ENCODE peak calls at places on chromosomes 12 and 14, in four cellular contexts. One of them, this sample, is unnamed.

GRCh38 chr14:51860164-51860835 is at the start of gene GNG2:
- DNase-seq in fibroblast of lung: peak
- DNase-seq in gastrocnemius medialis: peak
- DNase-seq in A549: peak
- DNase-seq in this sample: peak

GRCh38 chr12:51269174-51270066 is 795 bp downstream of the SMAGP start:
- DNase-seq in fibroblast of lung: peak
- DNase-seq in gastrocnemius medialis: no peak
- DNase-seq in A549: peak
- DNase-seq in this sample: no peak

GRCh38 chr14:102973706-102974280 is 51.3 kb downstream of the AMN start:
- DNase-seq in fibroblast of lung: no peak
- DNase-seq in gastrocnemius medialis: no peak
- DNase-seq in A549: no peak
- DNase-seq in this sample: no peak

GRCh38 chr14:51650721-51651387 is 856 bp upstream of the FRMD6 start:
- DNase-seq in fibroblast of lung: no peak
- DNase-seq in gastrocnemius medialis: peak
- DNase-seq in A549: peak
- DNase-seq in this sample: no peak

GRCh38 chr12:91717804-91718203 is 427.8 kb downstream of the BTG1 start:
- DNase-seq in fibroblast of lung: no peak
- DNase-seq in gastrocnemius medialis: no peak
- DNase-seq in A549: no peak
- DNase-seq in this sample: no peak

GRCh38 chr12:111377440-111377839 is 8.5 kb upstream of the PHETA1 start:
- DNase-seq in fibroblast of lung: no peak
- DNase-seq in gastrocnemius medialis: no peak
- DNase-seq in A549: no peak
- DNase-seq in this sample: no peak

GRCh38 chr12:65414526-65414925 is 136.0 kb downstream of the MSRB3 start:
- DNase-seq in fibroblast of lung: no peak
- DNase-seq in gastrocnemius medialis: no peak
- DNase-seq in A549: no peak
- DNase-seq in this sample: no peak

GRCh38 chr12:88518863-88519403 is 61.3 kb downstream of the KITLG start:
- DNase-seq in fibroblast of lung: no peak
- DNase-seq in gastrocnemius medialis: no peak
- DNase-seq in A549: no peak
- DNase-seq in this sample: no peak

DNA sequence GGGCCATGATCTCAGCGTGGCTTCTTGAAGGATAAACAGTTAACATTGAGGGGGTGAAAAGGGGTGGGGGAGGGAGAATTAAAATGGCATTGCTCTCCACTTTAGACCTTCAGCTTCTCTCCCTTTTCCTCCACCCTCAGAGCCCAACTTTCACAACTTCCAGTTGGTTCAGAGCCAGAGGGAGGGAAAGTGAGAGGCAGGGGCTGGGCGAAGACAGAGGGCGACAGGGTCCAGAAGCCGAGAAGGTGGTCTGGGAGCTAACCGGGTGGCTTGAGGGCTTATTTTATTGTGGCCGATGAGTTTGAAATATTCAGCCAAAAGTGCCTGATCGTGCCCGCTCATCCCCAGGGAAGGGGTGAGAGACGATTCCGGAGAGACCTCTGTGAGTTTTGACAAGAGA is 4.1 kb downstream of the BMP4 start:
- DNase-seq in fibroblast of lung: no peak
- DNase-seq in gastrocnemius medialis: no peak
- DNase-seq in A549: no peak
- DNase-seq in this sample: no peak
- H3K4me3 ChIP-seq in fibroblast of lung: peak
- H3K4me3 ChIP-seq in gastrocnemius medialis: peak
- H3K4me3 ChIP-seq in A549: peak
- H3K4me3 ChIP-seq in this sample: peak

GRCh38 chr14:63650336-63650952 is 8.8 kb upstream of the WDR89 start:
- DNase-seq in fibroblast of lung: no peak
- DNase-seq in gastrocnemius medialis: no peak
- DNase-seq in A549: no peak
- DNase-seq in this sample: no peak

GRCh38 chr14:63656194-63656593 is 14.5 kb upstream of the WDR89 start:
- DNase-seq in fibroblast of lung: no peak
- DNase-seq in gastrocnemius medialis: no peak
- DNase-seq in A549: no peak
- DNase-seq in this sample: no peak

GRCh38 chr14:63647696-63648410 is 6.2 kb upstream of the WDR89 start:
- DNase-seq in fibroblast of lung: peak
- DNase-seq in gastrocnemius medialis: no peak
- DNase-seq in A549: no peak
- DNase-seq in this sample: no peak

GRCh38 chr14:63654346-63654745 is 12.7 kb upstream of the WDR89 start:
- DNase-seq in fibroblast of lung: peak
- DNase-seq in gastrocnemius medialis: no peak
- DNase-seq in A549: no peak
- DNase-seq in this sample: no peak

GRCh38 chr14:63652406-63652805 is 10.7 kb upstream of the WDR89 start:
- DNase-seq in fibroblast of lung: no peak
- DNase-seq in gastrocnemius medialis: no peak
- DNase-seq in A549: no peak
- DNase-seq in this sample: no peak
- H3K27ac ChIP-seq in fibroblast of lung: no peak
- H3K27ac ChIP-seq in gastrocnemius medialis: no peak
- H3K27ac ChIP-seq in A549: no peak
- H3K27ac ChIP-seq in this sample: no peak

DNA sequence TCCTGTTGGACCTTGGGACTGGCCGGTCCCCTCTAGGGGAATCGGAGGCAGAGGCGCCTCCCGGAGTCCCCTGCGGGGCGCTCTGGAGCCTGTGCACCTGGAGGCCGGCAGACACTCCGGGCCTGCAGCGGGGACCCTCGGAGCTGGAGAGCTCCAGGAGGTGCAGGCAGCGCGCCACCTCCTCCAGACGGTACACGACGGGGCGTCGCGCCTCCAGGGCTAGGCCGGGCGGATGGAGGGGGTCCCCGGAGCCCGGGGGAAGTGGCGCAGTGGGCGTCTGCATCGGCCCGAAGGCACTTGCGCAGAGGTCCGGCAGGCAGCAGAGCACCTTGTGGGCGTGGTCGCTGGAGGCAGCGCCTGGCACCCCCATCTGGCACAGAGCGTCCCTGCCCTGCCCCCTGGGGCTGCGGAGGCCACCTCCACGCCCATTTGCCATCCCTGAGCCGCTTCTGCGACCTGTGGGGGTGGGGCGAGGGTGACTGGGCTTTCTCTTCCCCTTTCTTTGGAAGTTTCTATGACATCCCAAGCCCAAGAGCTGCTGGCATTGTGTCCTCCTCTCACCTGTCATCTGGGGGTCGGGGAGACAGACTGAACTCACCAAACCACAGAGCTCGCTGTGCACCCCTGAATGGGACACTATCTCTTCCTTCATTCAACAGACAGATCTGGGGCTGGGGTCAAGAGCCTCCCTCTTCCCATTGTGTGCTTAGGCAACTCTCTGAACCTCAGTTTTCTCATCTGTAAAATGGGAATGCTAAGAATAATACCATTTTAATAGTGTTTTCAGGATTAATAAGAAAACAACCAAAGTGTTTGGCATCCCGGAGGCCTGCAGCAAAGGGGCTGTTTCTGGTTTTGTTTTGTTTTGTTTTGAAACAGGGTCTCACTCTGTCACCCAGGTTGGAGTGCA is 37.5 kb upstream of the CORO1C start:
- DNase-seq in fibroblast of lung: no peak
- DNase-seq in gastrocnemius medialis: no peak
- DNase-seq in A549: peak
- DNase-seq in this sample: no peak
- H3K4me3 ChIP-seq in fibroblast of lung: peak
- H3K4me3 ChIP-seq in gastrocnemius medialis: no peak
- H3K4me3 ChIP-seq in A549: peak
- H3K4me3 ChIP-seq in this sample: peak

GRCh38 chr14:70726651-70727375 is 82.5 kb downstream of the MAP3K9 start:
- DNase-seq in fibroblast of lung: no peak
- DNase-seq in gastrocnemius medialis: no peak
- DNase-seq in A549: no peak
- DNase-seq in this sample: no peak
- H3K27ac ChIP-seq in fibroblast of lung: no peak
- H3K27ac ChIP-seq in gastrocnemius medialis: no peak
- H3K27ac ChIP-seq in A549: no peak
- H3K27ac ChIP-seq in this sample: no peak

DNA sequence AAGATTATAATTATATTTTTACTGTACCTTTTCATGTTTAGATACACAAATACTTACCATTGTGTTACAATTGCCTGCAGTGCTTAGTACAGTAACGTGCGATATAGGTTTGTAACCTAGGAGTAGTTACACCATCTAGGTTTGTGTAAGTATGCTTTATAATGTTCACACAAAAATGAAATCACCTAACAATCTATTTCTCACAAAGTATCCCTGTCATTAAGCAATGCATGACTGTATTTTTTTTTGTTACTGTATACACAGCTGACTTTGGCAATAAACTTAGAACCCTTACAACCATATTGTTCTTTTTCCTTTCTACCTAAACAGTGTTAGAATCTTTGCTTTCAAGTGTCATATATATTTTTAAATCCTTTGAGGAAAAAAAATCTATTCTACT is 303.0 kb upstream of the E2F7 start:
- DNase-seq in fibroblast of lung: no peak
- DNase-seq in gastrocnemius medialis: no peak
- DNase-seq in A549: no peak
- DNase-seq in this sample: no peak
- H3K4me3 ChIP-seq in fibroblast of lung: no peak
- H3K4me3 ChIP-seq in gastrocnemius medialis: no peak
- H3K4me3 ChIP-seq in A549: no peak
- H3K4me3 ChIP-seq in this sample: no peak

DNA sequence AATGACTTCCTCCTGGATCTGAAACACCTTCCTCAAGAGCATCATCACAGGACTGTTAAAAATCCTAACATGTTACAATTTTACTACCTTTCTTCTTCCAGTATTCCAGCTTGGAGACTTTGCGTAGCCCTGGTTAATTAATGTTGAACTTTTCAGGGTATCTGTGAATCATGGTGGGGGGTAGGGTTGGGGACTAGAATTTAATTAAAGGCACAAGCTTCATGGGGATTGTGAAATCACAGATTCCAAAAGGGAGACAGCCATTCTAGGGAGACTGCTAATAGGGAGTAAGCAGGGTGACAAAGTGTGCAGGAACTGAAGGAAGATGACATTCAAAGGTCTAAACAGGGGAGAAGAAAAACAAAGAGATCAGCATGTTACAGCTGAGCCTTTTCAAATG is 581.9 kb downstream of the DIO2 start:
- DNase-seq in fibroblast of lung: no peak
- DNase-seq in gastrocnemius medialis: no peak
- DNase-seq in A549: no peak
- DNase-seq in this sample: no peak
- H3K27ac ChIP-seq in fibroblast of lung: no peak
- H3K27ac ChIP-seq in gastrocnemius medialis: no peak
- H3K27ac ChIP-seq in A549: peak
- H3K27ac ChIP-seq in this sample: no peak

GRCh38 chr14:61188196-61188595 is 92.9 kb downstream of the TMEM30B start:
- DNase-seq in fibroblast of lung: peak
- DNase-seq in gastrocnemius medialis: peak
- DNase-seq in A549: peak
- DNase-seq in this sample: peak
- H3K4me3 ChIP-seq in fibroblast of lung: peak
- H3K4me3 ChIP-seq in gastrocnemius medialis: peak
- H3K4me3 ChIP-seq in A549: peak
- H3K4me3 ChIP-seq in this sample: peak

This sample was measured in ascending aorta.